ENCODE peak calls at places on chromosomes 12 and 14, in eight cellular contexts. P, C, I, O, X, A, H and Z are unnamed samples.
A peak's percentile ranks its signal among the peaks of the same experiment; 100 is the strongest.

GRCh38 chr14:104099096-104100041 is 13.9 kb downstream of the ASPG start:
- DNase-seq in A (peak; percentile 18), C (no peak), X (no peak), P (no peak), I (no peak), O (peak; percentile 66), H (no peak), Z (no peak)

GRCh38 chr14:104149617-104150141 is 11.3 kb downstream of the KIF26A start:
- DNase-seq in A (peak; percentile 63), O (no peak), C (no peak), X (no peak), P (peak; percentile 3), I (no peak), H (no peak), Z (peak; percentile 91)

GRCh38 chr14:89303452-89304435 is 113.3 kb downstream of the FOXN3 start:
- DNase-seq in O (peak; percentile 73), P (peak; percentile 87), X (peak; percentile 64), C (no peak), A (peak; percentile 64), H (no peak), I (peak; percentile 64), Z (no peak)

GRCh38 chr14:101815994-101816393 is 54.5 kb downstream of the PPP2R5C start:
- DNase-seq in O (no peak), C (no peak), A (no peak), P (no peak), X (no peak), H (no peak), I (no peak), Z (no peak)

GRCh38 chr14:90368946-90369721 is 27.7 kb upstream of the CALM1 start:
- DNase-seq in H (no peak), P (peak; percentile 10), A (no peak), C (peak; percentile 16), O (no peak), I (peak; percentile 66), X (no peak), Z (peak; percentile 20)

GRCh38 chr14:100783630-100784321 is 42.1 kb upstream of the MEG3 start:
- DNase-seq in X (no peak), I (no peak), A (peak; percentile 5), O (peak; percentile 55), H (no peak), P (no peak), C (no peak), Z (peak; percentile 92)

GRCh38 chr14:34051966-34052657 is 101.2 kb upstream of the EGLN3 start:
- DNase-seq in X (no peak), I (peak; percentile 90), P (peak; percentile 89), O (no peak), A (no peak), H (no peak), C (peak; percentile 51), Z (no peak)

GRCh38 chr12:42070056-42070455 is 74.6 kb downstream of the GXYLT1 start:
- DNase-seq in O (no peak), P (peak; percentile 32), C (no peak), X (no peak), I (no peak), A (no peak), H (no peak), Z (no peak)

GRCh38 chr12:118743896-118744700 is 237.2 kb upstream of the SRRM4 start:
- DNase-seq in H (no peak), A (no peak), P (no peak), O (no peak), X (no peak), I (no peak), C (no peak), Z (no peak)

GRCh38 chr14:80055912-80056801 is 155.1 kb downstream of the DIO2 start:
- DNase-seq in H (no peak), O (no peak), I (peak; percentile 84), X (peak; percentile 53), A (no peak), P (peak; percentile 46), C (peak; percentile 25), Z (peak; percentile 20)

GRCh38 chr12:122841544-122842321 is 6.5 kb downstream of the HIP1R start:
- DNase-seq in A (no peak), O (no peak), I (peak; percentile 89), C (peak; percentile 50), X (no peak), P (peak; percentile 65), H (no peak), Z (no peak)

GRCh38 chr14:67513631-67514108 is 19.4 kb upstream of the PLEKHH1 start:
- DNase-seq in X (peak; percentile 64), C (no peak), H (no peak), I (no peak), P (no peak), O (no peak), A (no peak), Z (no peak)

GRCh38 chr12:70719084-70719483 is 81.9 kb upstream of the PTPRB start:
- DNase-seq in X (no peak), O (no peak), C (no peak), A (no peak), P (no peak), H (no peak), I (no peak), Z (no peak)

GRCh38 chr12:1939316-1939715 is 20.9 kb upstream of the CACNA2D4 start:
- DNase-seq in A (no peak), H (no peak), O (no peak), C (no peak), P (no peak), I (no peak), X (no peak), Z (no peak)

GRCh38 chr12:127383281-127383680 is 883.7 kb upstream of the TMEM132C start:
- DNase-seq in C (no peak), H (no peak), I (peak; percentile 98), P (peak; percentile 87), A (no peak), X (no peak), O (no peak), Z (no peak)

GRCh38 chr12:46101121-46101869 is 110.9 kb upstream of the SCAF11 start:
- DNase-seq in A (no peak), X (no peak), P (peak; percentile 0), O (no peak), C (peak; percentile 27), I (peak; percentile 22), H (no peak), Z (no peak)

GRCh38 chr14:105168093-105168420 is 519 bp downstream of the JAG2 start:
- DNase-seq in H (no peak), I (no peak), O (no peak), C (no peak), X (no peak), A (no peak), P (no peak), Z (no peak)
- H3K4me1 ChIP-seq in H (peaks cover 20% of the 10 kb centered on the region), I (peaks cover 21% of the 10 kb centered on the region), O (peaks cover 20% of the 10 kb centered on the region), C (peaks cover 33% of the 10 kb centered on the region), X (peaks cover 4% of the 10 kb centered on the region), A (peaks cover 30% of the 10 kb centered on the region), P (peaks cover 4% of the 10 kb centered on the region), Z (no peaks in the 10 kb centered on the region)

GRCh38 chr12:6472491-6472890 is 2.0 kb upstream of the VAMP1 start:
- DNase-seq in A (no peak), X (no peak), I (no peak), H (no peak), C (no peak), P (no peak), O (no peak), Z (no peak)

GRCh38 chr12:6469092-6469491 is 1.4 kb downstream of the VAMP1 start:
- DNase-seq in O (no peak), P (no peak), A (no peak), X (no peak), C (no peak), H (no peak), I (no peak), Z (no peak)

GRCh38 chr12:6469609-6470374 is 685 bp downstream of the VAMP1 start:
- DNase-seq in H (no peak), X (no peak), O (no peak), C (no peak), P (no peak), I (no peak), A (no peak), Z (no peak)

GRCh38 chr12:6471992-6472366 is 1.5 kb upstream of the VAMP1 start:
- DNase-seq in O (no peak), A (no peak), P (no peak), I (no peak), C (peak; percentile 17), X (no peak), H (no peak), Z (no peak)

DNA sequence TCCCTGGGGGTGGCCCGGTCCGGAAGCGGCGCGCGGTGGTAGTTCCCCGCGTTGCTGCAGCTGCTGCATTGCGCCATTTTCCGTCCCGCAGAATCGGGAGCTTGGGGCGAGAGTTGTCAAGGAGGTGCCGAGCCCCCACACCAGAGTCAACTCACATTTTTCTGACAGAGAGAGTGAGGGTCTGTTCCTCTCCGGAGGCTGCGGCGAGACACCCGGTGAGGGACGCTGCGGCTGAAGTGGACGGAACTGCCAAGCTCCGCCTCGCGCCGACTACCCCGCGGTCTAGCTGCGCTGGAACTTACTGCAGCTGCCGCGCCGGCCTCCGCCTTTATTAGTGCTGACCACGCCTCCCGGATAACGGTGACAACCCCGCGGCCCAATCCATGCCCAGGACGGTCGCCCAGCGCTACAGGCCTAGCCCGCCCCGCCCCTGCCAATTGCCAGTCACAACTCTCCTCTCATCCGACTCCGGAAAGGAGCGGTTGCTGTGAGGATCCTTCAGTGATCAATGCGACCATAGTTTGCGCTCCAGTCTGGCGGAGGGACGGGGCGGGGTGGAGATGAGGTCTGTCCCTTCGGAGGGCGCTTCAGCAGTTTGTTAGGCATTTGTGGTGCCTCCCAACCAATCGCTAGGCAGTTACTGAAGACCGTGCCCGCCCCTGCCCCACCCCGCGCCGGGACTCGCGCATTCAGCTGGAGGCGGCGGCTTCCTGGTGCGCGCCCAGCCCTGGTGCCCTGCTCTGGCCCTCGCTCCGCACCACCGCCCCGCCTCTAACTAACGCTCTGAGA is at the start of gene VAMP1:
- DNase-seq in I (peak; percentile 87), C (peak; percentile 98), P (peak; percentile 96), A (peak; percentile 98), O (peak; percentile 98), H (peak; percentile 94), X (peak; percentile 99), Z (peak; percentile 99)
- TF ChIP-seq CTCF in I (no peak), C (no peak), P (no peak), A (no peak), O (no peak), H (no peak), X (peak; percentile 25), Z (no peak)

GRCh38 chr12:4133029-4133428 is 140.5 kb upstream of the CCND2 start:
- DNase-seq in O (no peak), C (no peak), P (no peak), I (no peak), H (no peak), A (no peak), X (no peak), Z (no peak)
- H3K9me3 ChIP-seq in O (no peaks in the 10 kb centered on the region), C (no peaks in the 10 kb centered on the region), P (no peaks in the 10 kb centered on the region), I (no peaks in the 10 kb centered on the region), H (no peaks in the 10 kb centered on the region), A (no peaks in the 10 kb centered on the region), X (no peaks in the 10 kb centered on the region), Z (no peaks in the 10 kb centered on the region)

DNA sequence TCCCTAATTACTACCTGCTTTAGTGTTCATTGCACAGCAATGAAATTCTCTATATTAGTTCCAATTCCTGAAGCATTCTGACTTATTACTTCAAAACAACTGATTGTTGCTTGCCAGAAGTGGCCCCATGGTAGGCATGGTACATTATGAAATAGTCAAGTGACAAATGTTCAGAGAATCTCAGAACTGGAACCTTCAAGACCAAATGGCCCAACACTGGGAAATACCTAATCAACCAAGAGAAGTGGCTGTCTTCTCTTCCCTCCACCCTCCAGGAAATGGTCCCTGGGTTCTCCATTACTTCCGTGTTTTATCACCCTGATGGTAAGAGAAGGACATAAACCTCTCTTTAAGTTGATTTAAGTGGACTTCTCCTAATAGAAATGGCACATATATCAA is 49.9 kb downstream of the ITPR2 start:
- DNase-seq in P (no peak), O (no peak), I (no peak), H (no peak), C (no peak), X (no peak), A (no peak), Z (no peak)
- H3K4me1 ChIP-seq in P (peaks cover 12% of the 10 kb centered on the region), O (peaks cover 7% of the 10 kb centered on the region), I (peaks cover 17% of the 10 kb centered on the region), H (no peaks in the 10 kb centered on the region), C (peaks cover 12% of the 10 kb centered on the region), X (peaks cover 14% of the 10 kb centered on the region), A (no peaks in the 10 kb centered on the region), Z (peaks cover 5% of the 10 kb centered on the region)